ENCODE peak calls at places on chromosomes 7 and 10, in five cellular contexts. P is stimulated activated CD4-positive, alpha-beta T cell treated with anti-CD3 and anti-CD28 coated beads, Interleukin-12 subunit alpha, Interleukin-12 subunit beta, amount 100 ng/mL, for 4 hours; M is NCI-H69; B is iris pigment epithelial cell; U is SW 1271. L is an unnamed sample.

GRCh38 chr10:7819126-7819470 is 793 bp downstream of the TAF3 start:
- DNase-seq in P (peak; percentile 1), B (peak; percentile 63), M (peak; percentile 31), U (peak; percentile 51), L (no peak)

GRCh38 chr10:110486680-110487410 is 10.9 kb upstream of the DUSP5 start:
- DNase-seq in P (no peak), U (no peak), B (peak; percentile 11), M (no peak), L (no peak)

GRCh38 chr10:51783907-51784306 is 84.5 kb upstream of the CSTF2T start:
- DNase-seq in B (no peak), P (no peak), M (no peak), U (no peak), L (no peak)

GRCh38 chr7:33185786-33186185 is 56.4 kb downstream of the BBS9 start:
- DNase-seq in U (peak; percentile 66), P (no peak), B (peak; percentile 62), M (peak; percentile 52), L (no peak)

GRCh38 chr10:124005991-124006392 is 87.4 kb downstream of the CHST15 start:
- DNase-seq in U (no peak), B (no peak), P (no peak), M (peak; percentile 49), L (no peak)

GRCh38 chr7:79495544-79496272 is 42.2 kb upstream of the MAGI2 start:
- DNase-seq in P (no peak), M (no peak), B (peak; percentile 91), U (peak; percentile 34), L (no peak)

GRCh38 chr10:96369890-96370574 is 11.2 kb upstream of the OPALIN start:
- DNase-seq in M (peak; percentile 32), U (no peak), B (no peak), P (no peak), L (no peak)

GRCh38 chr7:46282155-46282554 is 361.1 kb upstream of the IGFBP3 start:
- DNase-seq in P (no peak), M (no peak), B (no peak), U (no peak), L (no peak)

GRCh38 chr7:141697211-141697871 is 4.6 kb downstream of the DENND11 start:
- DNase-seq in P (no peak), M (peak; percentile 67), B (peak; percentile 72), U (no peak), L (no peak)

GRCh38 chr10:24893127-24893526 is 59.3 kb downstream of the PRTFDC1 start:
- DNase-seq in M (no peak), B (peak; percentile 49), P (no peak), U (no peak), L (no peak)

GRCh38 chr10:80411267-80411668 is 2.9 kb downstream of the PRXL2A start:
- DNase-seq in B (no peak), M (peak; percentile 70), P (no peak), U (no peak), L (no peak)

L was measured in thoracic aorta.